ENCODE peak calls at places on chromosomes 16 and 17, in eight cellular contexts. One of them, this sample, is unnamed.

GRCh38 chr17:16872836-16873653 is 98.9 kb downstream of the TNFRSF13B start:
- DNase-seq in left lung: no peak
- DNase-seq in neural progenitor cell: peak
- DNase-seq in cardiac muscle cell: peak
- DNase-seq in osteoblast: peak
- DNase-seq in HepG2: no peak
- DNase-seq in breast epithelium: peak
- DNase-seq in transverse colon: peak
- DNase-seq in this sample: peak

GRCh38 chr16:23182675-23183485 is at the start of gene SCNN1G:
- DNase-seq in left lung: peak
- DNase-seq in neural progenitor cell: peak
- DNase-seq in cardiac muscle cell: peak
- DNase-seq in osteoblast: peak
- DNase-seq in HepG2: no peak
- DNase-seq in breast epithelium: no peak
- DNase-seq in transverse colon: peak
- DNase-seq in this sample: no peak

GRCh38 chr16:12639044-12639443 is 164.6 kb downstream of the CPPED1 start:
- DNase-seq in left lung: no peak
- DNase-seq in neural progenitor cell: no peak
- DNase-seq in cardiac muscle cell: no peak
- DNase-seq in osteoblast: peak
- DNase-seq in HepG2: peak
- DNase-seq in breast epithelium: no peak
- DNase-seq in transverse colon: no peak
- DNase-seq in this sample: peak

GRCh38 chr17:21250719-21251305 is 2.4 kb downstream of the NATD1 start:
- DNase-seq in left lung: no peak
- DNase-seq in neural progenitor cell: no peak
- DNase-seq in cardiac muscle cell: no peak
- DNase-seq in osteoblast: peak
- DNase-seq in HepG2: no peak
- DNase-seq in breast epithelium: no peak
- DNase-seq in transverse colon: no peak
- DNase-seq in this sample: no peak

GRCh38 chr17:10198509-10199249 is at the start of gene GAS7:
- DNase-seq in left lung: peak
- DNase-seq in neural progenitor cell: peak
- DNase-seq in cardiac muscle cell: peak
- DNase-seq in osteoblast: peak
- DNase-seq in HepG2: no peak
- DNase-seq in breast epithelium: no peak
- DNase-seq in transverse colon: peak
- DNase-seq in this sample: no peak

GRCh38 chr16:49442805-49443204 is 69.2 kb downstream of the C16orf78 start:
- DNase-seq in left lung: no peak
- DNase-seq in neural progenitor cell: no peak
- DNase-seq in cardiac muscle cell: no peak
- DNase-seq in osteoblast: no peak
- DNase-seq in HepG2: no peak
- DNase-seq in breast epithelium: no peak
- DNase-seq in transverse colon: no peak
- DNase-seq in this sample: no peak

GRCh38 chr16:64051826-64052225 is 1070.0 kb downstream of the CDH11 start:
- DNase-seq in left lung: no peak
- DNase-seq in neural progenitor cell: peak
- DNase-seq in cardiac muscle cell: peak
- DNase-seq in osteoblast: no peak
- DNase-seq in HepG2: peak
- DNase-seq in breast epithelium: no peak
- DNase-seq in transverse colon: no peak
- DNase-seq in this sample: peak

GRCh38 chr16:55478827-55479559 is at the start of gene MMP2:
- DNase-seq in left lung: peak
- DNase-seq in neural progenitor cell: peak
- DNase-seq in cardiac muscle cell: peak
- DNase-seq in osteoblast: peak
- DNase-seq in HepG2: no peak
- DNase-seq in breast epithelium: no peak
- DNase-seq in transverse colon: peak
- DNase-seq in this sample: peak

GRCh38 chr16:81586976-81587625 is 142.5 kb downstream of the CMIP start:
- DNase-seq in left lung: no peak
- DNase-seq in neural progenitor cell: no peak
- DNase-seq in cardiac muscle cell: no peak
- DNase-seq in osteoblast: peak
- DNase-seq in HepG2: no peak
- DNase-seq in breast epithelium: peak
- DNase-seq in transverse colon: no peak
- DNase-seq in this sample: no peak

GRCh38 chr16:48385272-48385953 is at the start of gene SIAH1:
- DNase-seq in left lung: peak
- DNase-seq in neural progenitor cell: peak
- DNase-seq in cardiac muscle cell: peak
- DNase-seq in osteoblast: peak
- DNase-seq in HepG2: peak
- DNase-seq in breast epithelium: peak
- DNase-seq in transverse colon: peak
- DNase-seq in this sample: peak

GRCh38 chr17:57562231-57562630 is 182.9 kb downstream of the CCDC182 start:
- DNase-seq in left lung: no peak
- DNase-seq in neural progenitor cell: no peak
- DNase-seq in cardiac muscle cell: no peak
- DNase-seq in osteoblast: no peak
- DNase-seq in HepG2: no peak
- DNase-seq in breast epithelium: no peak
- DNase-seq in transverse colon: no peak
- DNase-seq in this sample: no peak

GRCh38 chr16:10683160-10683559 is 11.6 kb downstream of the TEKT5 start:
- DNase-seq in left lung: no peak
- DNase-seq in neural progenitor cell: peak
- DNase-seq in cardiac muscle cell: no peak
- DNase-seq in osteoblast: peak
- DNase-seq in HepG2: no peak
- DNase-seq in breast epithelium: no peak
- DNase-seq in transverse colon: no peak
- DNase-seq in this sample: no peak

GRCh38 chr16:87461466-87461975 is 31.3 kb downstream of the ZCCHC14 start:
- DNase-seq in left lung: peak
- DNase-seq in neural progenitor cell: peak
- DNase-seq in cardiac muscle cell: peak
- DNase-seq in osteoblast: no peak
- DNase-seq in HepG2: peak
- DNase-seq in breast epithelium: peak
- DNase-seq in transverse colon: peak
- DNase-seq in this sample: peak

GRCh38 chr17:38572665-38573365 is 32.9 kb downstream of the SRCIN1 start:
- DNase-seq in left lung: no peak
- DNase-seq in neural progenitor cell: peak
- DNase-seq in cardiac muscle cell: peak
- DNase-seq in osteoblast: peak
- DNase-seq in HepG2: no peak
- DNase-seq in breast epithelium: no peak
- DNase-seq in transverse colon: no peak
- DNase-seq in this sample: no peak

DNA sequence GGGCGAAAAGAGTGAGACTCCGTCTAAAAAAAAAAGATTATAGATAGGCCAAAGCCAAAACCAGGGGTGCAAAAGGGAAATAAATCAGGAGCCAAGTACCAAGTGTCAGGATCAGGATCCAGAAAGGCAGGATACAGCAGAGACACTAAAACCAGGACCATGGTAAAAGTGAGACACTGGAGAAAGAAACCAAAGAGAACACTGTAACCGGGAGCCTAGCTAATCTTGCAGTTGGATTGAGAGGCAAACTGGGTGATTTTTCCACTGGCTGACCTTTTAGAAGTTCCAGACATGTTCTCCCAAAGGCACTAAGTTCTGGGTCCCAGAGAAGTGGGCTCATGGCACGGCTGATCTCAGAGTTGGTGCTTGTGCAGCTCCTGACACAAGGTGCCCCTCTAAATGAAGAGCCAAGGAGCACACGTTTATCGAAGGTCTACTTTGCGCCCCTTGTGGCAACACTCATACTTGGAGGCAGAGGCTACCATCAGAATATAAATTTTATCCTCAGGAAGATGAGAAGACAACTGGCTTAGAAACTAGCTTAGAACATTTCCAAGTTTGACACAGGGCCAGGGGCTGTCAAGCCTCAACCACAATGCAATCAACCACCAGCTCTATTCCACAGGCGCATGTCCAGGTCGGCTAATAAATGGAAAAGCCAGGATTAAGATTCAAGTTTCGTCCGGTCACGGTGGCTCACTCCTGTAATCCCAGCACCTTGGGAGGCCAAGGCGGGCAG is 27.5 kb upstream of the HELZ start:
- DNase-seq in left lung: no peak
- DNase-seq in neural progenitor cell: peak
- DNase-seq in cardiac muscle cell: peak
- DNase-seq in osteoblast: peak
- DNase-seq in HepG2: peak
- DNase-seq in breast epithelium: no peak
- DNase-seq in transverse colon: no peak
- DNase-seq in this sample: no peak
- TF ChIP-seq CTCF in left lung: no peak
- TF ChIP-seq CTCF in neural progenitor cell: peak
- TF ChIP-seq CTCF in cardiac muscle cell: peak
- TF ChIP-seq CTCF in osteoblast: peak
- TF ChIP-seq CTCF in HepG2: peak
- TF ChIP-seq CTCF in breast epithelium: no peak
- TF ChIP-seq CTCF in transverse colon: no peak
- TF ChIP-seq CTCF in this sample: peak

GRCh38 chr17:74402070-74402469 is 29.8 kb upstream of the GPRC5C start:
- DNase-seq in left lung: no peak
- DNase-seq in neural progenitor cell: no peak
- DNase-seq in cardiac muscle cell: no peak
- DNase-seq in osteoblast: no peak
- DNase-seq in HepG2: no peak
- DNase-seq in breast epithelium: no peak
- DNase-seq in transverse colon: no peak
- DNase-seq in this sample: no peak

GRCh38 chr17:74404802-74405201 is 27.1 kb upstream of the GPRC5C start:
- DNase-seq in left lung: no peak
- DNase-seq in neural progenitor cell: no peak
- DNase-seq in cardiac muscle cell: no peak
- DNase-seq in osteoblast: no peak
- DNase-seq in HepG2: no peak
- DNase-seq in breast epithelium: no peak
- DNase-seq in transverse colon: no peak
- DNase-seq in this sample: no peak

GRCh38 chr17:74407384-74407783 is 24.5 kb upstream of the GPRC5C start:
- DNase-seq in left lung: no peak
- DNase-seq in neural progenitor cell: no peak
- DNase-seq in cardiac muscle cell: no peak
- DNase-seq in osteoblast: peak
- DNase-seq in HepG2: no peak
- DNase-seq in breast epithelium: no peak
- DNase-seq in transverse colon: no peak
- DNase-seq in this sample: no peak

GRCh38 chr17:74403512-74404137 is 28.3 kb upstream of the GPRC5C start:
- DNase-seq in left lung: no peak
- DNase-seq in neural progenitor cell: no peak
- DNase-seq in cardiac muscle cell: no peak
- DNase-seq in osteoblast: peak
- DNase-seq in HepG2: no peak
- DNase-seq in breast epithelium: no peak
- DNase-seq in transverse colon: no peak
- DNase-seq in this sample: no peak

DNA sequence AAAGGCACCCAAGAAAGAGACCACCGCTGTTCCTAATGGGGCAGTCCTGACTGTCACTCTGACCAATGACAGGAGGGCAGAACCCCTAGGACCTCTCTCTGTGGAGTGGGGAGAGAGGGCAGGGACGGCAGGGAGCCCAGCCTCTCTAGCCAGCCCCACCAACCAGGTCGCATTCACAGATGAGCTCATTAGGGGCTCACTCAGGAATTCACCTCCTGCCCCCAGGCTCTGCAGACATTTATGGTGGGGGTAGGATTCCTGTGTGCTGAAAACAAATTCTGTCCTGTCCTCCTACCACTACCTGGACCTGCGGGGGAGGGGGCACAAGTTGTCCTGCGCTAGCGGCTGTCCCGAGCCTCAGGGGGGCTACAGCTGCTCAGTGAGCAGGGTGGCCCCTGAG is 27.7 kb upstream of the GPRC5C start:
- DNase-seq in left lung: no peak
- DNase-seq in neural progenitor cell: peak
- DNase-seq in cardiac muscle cell: no peak
- DNase-seq in osteoblast: no peak
- DNase-seq in HepG2: no peak
- DNase-seq in breast epithelium: no peak
- DNase-seq in transverse colon: no peak
- DNase-seq in this sample: no peak
- H3K4me3 ChIP-seq in left lung: no peak
- H3K4me3 ChIP-seq in neural progenitor cell: no peak
- H3K4me3 ChIP-seq in cardiac muscle cell: no peak
- H3K4me3 ChIP-seq in osteoblast: no peak
- H3K4me3 ChIP-seq in HepG2: no peak
- H3K4me3 ChIP-seq in breast epithelium: no peak
- H3K4me3 ChIP-seq in transverse colon: no peak
- H3K4me3 ChIP-seq in this sample: no peak

GRCh38 chr16:4339455-4339854 is 11.7 kb downstream of the PAM16 start:
- DNase-seq in left lung: no peak
- DNase-seq in neural progenitor cell: no peak
- DNase-seq in cardiac muscle cell: no peak
- DNase-seq in osteoblast: no peak
- DNase-seq in HepG2: no peak
- DNase-seq in breast epithelium: no peak
- DNase-seq in transverse colon: no peak
- DNase-seq in this sample: no peak

GRCh38 chr16:4340443-4340842 is 10.7 kb downstream of the PAM16 start:
- DNase-seq in left lung: no peak
- DNase-seq in neural progenitor cell: no peak
- DNase-seq in cardiac muscle cell: no peak
- DNase-seq in osteoblast: no peak
- DNase-seq in HepG2: no peak
- DNase-seq in breast epithelium: no peak
- DNase-seq in transverse colon: no peak
- DNase-seq in this sample: no peak

GRCh38 chr16:4341250-4341649 is 9.9 kb downstream of the PAM16 start:
- DNase-seq in left lung: no peak
- DNase-seq in neural progenitor cell: no peak
- DNase-seq in cardiac muscle cell: no peak
- DNase-seq in osteoblast: no peak
- DNase-seq in HepG2: no peak
- DNase-seq in breast epithelium: no peak
- DNase-seq in transverse colon: no peak
- DNase-seq in this sample: no peak

GRCh38 chr16:4338712-4339299 is 12.3 kb downstream of the PAM16 start:
- DNase-seq in left lung: no peak
- DNase-seq in neural progenitor cell: no peak
- DNase-seq in cardiac muscle cell: no peak
- DNase-seq in osteoblast: no peak
- DNase-seq in HepG2: no peak
- DNase-seq in breast epithelium: no peak
- DNase-seq in transverse colon: no peak
- DNase-seq in this sample: no peak

GRCh38 chr16:4339909-4340308 is 11.2 kb downstream of the PAM16 start:
- DNase-seq in left lung: no peak
- DNase-seq in neural progenitor cell: no peak
- DNase-seq in cardiac muscle cell: peak
- DNase-seq in osteoblast: peak
- DNase-seq in HepG2: no peak
- DNase-seq in breast epithelium: no peak
- DNase-seq in transverse colon: no peak
- DNase-seq in this sample: no peak
- TF ChIP-seq CTCF in left lung: no peak
- TF ChIP-seq CTCF in neural progenitor cell: no peak
- TF ChIP-seq CTCF in cardiac muscle cell: peak
- TF ChIP-seq CTCF in osteoblast: no peak
- TF ChIP-seq CTCF in HepG2: no peak
- TF ChIP-seq CTCF in breast epithelium: no peak
- TF ChIP-seq CTCF in transverse colon: no peak
- TF ChIP-seq CTCF in this sample: no peak

GRCh38 chr17:64015447-64015846 is 5.0 kb downstream of the ICAM2 start:
- DNase-seq in left lung: no peak
- DNase-seq in neural progenitor cell: no peak
- DNase-seq in cardiac muscle cell: no peak
- DNase-seq in osteoblast: no peak
- DNase-seq in HepG2: no peak
- DNase-seq in breast epithelium: no peak
- DNase-seq in transverse colon: no peak
- DNase-seq in this sample: no peak
- H3K4me3 ChIP-seq in left lung: no peak
- H3K4me3 ChIP-seq in neural progenitor cell: no peak
- H3K4me3 ChIP-seq in cardiac muscle cell: no peak
- H3K4me3 ChIP-seq in osteoblast: no peak
- H3K4me3 ChIP-seq in HepG2: no peak
- H3K4me3 ChIP-seq in breast epithelium: no peak
- H3K4me3 ChIP-seq in transverse colon: no peak
- H3K4me3 ChIP-seq in this sample: no peak